ENCODE peak calls at places on chromosome 3, in eight cellular contexts. L, H, B, Q, W, U, N and D are unnamed samples. For H3K27me3, the result is how much of the 10 kb centered on the place peaks cover.

GRCh38 chr3:127584734-127585133 is 5.8 kb downstream of the TPRA1 start:
- DNase-seq in L (no peak), H (no peak), B (no peak), Q (no peak), W (no peak), U (no peak), N (no peak), D (no peak)

GRCh38 chr3:150239764-150240163 is 168.3 kb upstream of the TSC22D2 start:
- DNase-seq in L (no peak), H (no peak), B (no peak), Q (no peak), W (no peak), U (no peak), N (no peak), D (no peak)

GRCh38 chr3:110126065-110126464 is 788.7 kb upstream of the DPPA4 start:
- DNase-seq in L (peak), H (no peak), B (no peak), Q (no peak), W (no peak), U (peak), N (no peak), D (no peak)

GRCh38 chr3:8625991-8626390 is 18.6 kb downstream of the SSUH2 start:
- DNase-seq in L (no peak), H (no peak), B (no peak), Q (no peak), W (no peak), U (peak), N (no peak), D (no peak)

GRCh38 chr3:10917176-10917575 is 75.4 kb upstream of the SLC6A1 start:
- DNase-seq in L (peak), H (no peak), B (no peak), Q (no peak), W (no peak), U (no peak), N (no peak), D (no peak)

GRCh38 chr3:10601131-10601856 is 95.9 kb upstream of the ATP2B2 start:
- DNase-seq in L (no peak), H (no peak), B (peak), Q (no peak), W (no peak), U (no peak), N (no peak), D (no peak)

GRCh38 chr3:180306691-180307090 is 270.0 kb upstream of the PEX5L start:
- DNase-seq in L (peak), H (no peak), B (no peak), Q (no peak), W (no peak), U (peak), N (no peak), D (no peak)

GRCh38 chr3:78994174-78995027 is 773.4 kb downstream of the ROBO1 start:
- DNase-seq in L (no peak), H (no peak), B (no peak), Q (no peak), W (no peak), U (peak), N (no peak), D (no peak)

GRCh38 chr3:46712191-46713047 is 5.2 kb downstream of the PRSS50 start:
- DNase-seq in L (no peak), H (no peak), B (no peak), Q (no peak), W (peak), U (no peak), N (no peak), D (no peak)

GRCh38 chr3:194472290-194472920 is 14.4 kb downstream of the ATP13A3 start:
- DNase-seq in L (peak), H (no peak), B (no peak), Q (no peak), W (no peak), U (peak), N (peak), D (no peak)

GRCh38 chr3:187382609-187383151 is 14.5 kb downstream of the RTP4 start:
- DNase-seq in L (no peak), H (no peak), B (no peak), Q (no peak), W (no peak), U (peak), N (no peak), D (no peak)

GRCh38 chr3:25151497-25151896 is 276.6 kb upstream of the RARB start:
- DNase-seq in L (peak), H (no peak), B (no peak), Q (no peak), W (no peak), U (no peak), N (no peak), D (no peak)

GRCh38 chr3:50495609-50496423 is 7.6 kb downstream of the CACNA2D2 start:
- DNase-seq in L (no peak), H (no peak), B (no peak), Q (no peak), W (no peak), U (no peak), N (no peak), D (no peak)

GRCh38 chr3:129312671-129313414 is 34.2 kb downstream of the HMCES start:
- DNase-seq in L (no peak), H (no peak), B (no peak), Q (no peak), W (no peak), U (peak), N (no peak), D (no peak)

GRCh38 chr3:154666542-154666941 is 236.6 kb upstream of the GPR149 start:
- DNase-seq in L (no peak), H (no peak), B (no peak), Q (no peak), W (no peak), U (no peak), N (no peak), D (no peak)

GRCh38 chr3:188672840-188673239 is 498.9 kb upstream of the TPRG1 start:
- DNase-seq in L (no peak), H (no peak), B (no peak), Q (no peak), W (no peak), U (no peak), N (no peak), D (no peak)

GRCh38 chr3:35829499-35829898 is 190.2 kb downstream of the ARPP21 start:
- DNase-seq in L (peak), H (no peak), B (no peak), Q (no peak), W (no peak), U (no peak), N (no peak), D (no peak)

GRCh38 chr3:120203016-120203415 is 82.0 kb downstream of the GPR156 start:
- DNase-seq in L (peak), H (no peak), B (peak), Q (no peak), W (no peak), U (peak), N (no peak), D (peak)

GRCh38 chr3:61903931-61904657 is 342.7 kb downstream of the PTPRG start:
- DNase-seq in L (peak), H (no peak), B (peak), Q (no peak), W (no peak), U (peak), N (no peak), D (no peak)

GRCh38 chr3:68972358-68972979 is 40.1 kb upstream of the TAFA4 start:
- DNase-seq in L (peak), H (peak), B (peak), Q (no peak), W (peak), U (peak), N (peak), D (no peak)

GRCh38 chr3:116927918-116928317 is 218.3 kb downstream of the TUSC7 start:
- DNase-seq in L (no peak), H (no peak), B (no peak), Q (no peak), W (no peak), U (no peak), N (no peak), D (no peak)

GRCh38 chr3:14256561-14257342 is 78.1 kb downstream of the LSM3 start:
- DNase-seq in L (peak), H (no peak), B (no peak), Q (no peak), W (no peak), U (no peak), N (no peak), D (no peak)

GRCh38 chr3:127690106-127690505 is 17.4 kb downstream of the ABTB1 start:
- DNase-seq in L (peak), H (no peak), B (no peak), Q (no peak), W (peak), U (peak), N (peak), D (peak)

GRCh38 chr3:8371085-8371551 is 130.5 kb upstream of the LMCD1 start:
- DNase-seq in L (peak), H (no peak), B (no peak), Q (no peak), W (no peak), U (peak), N (no peak), D (peak)

GRCh38 chr3:114377426-114377825 is 83.6 kb downstream of the TIGIT start:
- DNase-seq in L (no peak), H (no peak), B (no peak), Q (no peak), W (no peak), U (no peak), N (no peak), D (no peak)

GRCh38 chr3:49984424-49984823 is 44.5 kb downstream of the RBM6 start:
- DNase-seq in L (no peak), H (no peak), B (no peak), Q (no peak), W (no peak), U (no peak), N (no peak), D (no peak)

GRCh38 chr3:133444071-133444774 is 44.4 kb downstream of the BFSP2 start:
- DNase-seq in L (peak), H (no peak), B (no peak), Q (no peak), W (no peak), U (peak), N (no peak), D (no peak)

GRCh38 chr3:142014005-142014404 is 135.3 kb downstream of the TFDP2 start:
- DNase-seq in L (no peak), H (no peak), B (no peak), Q (no peak), W (no peak), U (no peak), N (no peak), D (no peak)

GRCh38 chr3:79968418-79968817 is 200.6 kb upstream of the ROBO1 start:
- DNase-seq in L (no peak), H (no peak), B (no peak), Q (no peak), W (no peak), U (no peak), N (no peak), D (no peak)

GRCh38 chr3:171088984-171089754 is 62.6 kb upstream of the SLC2A2 start:
- DNase-seq in L (peak), H (no peak), B (no peak), Q (no peak), W (no peak), U (peak), N (no peak), D (peak)

GRCh38 chr3:47984089-47984759 is 32.0 kb downstream of the MAP4 start:
- DNase-seq in L (peak), H (no peak), B (no peak), Q (no peak), W (peak), U (peak), N (no peak), D (peak)

DNA sequence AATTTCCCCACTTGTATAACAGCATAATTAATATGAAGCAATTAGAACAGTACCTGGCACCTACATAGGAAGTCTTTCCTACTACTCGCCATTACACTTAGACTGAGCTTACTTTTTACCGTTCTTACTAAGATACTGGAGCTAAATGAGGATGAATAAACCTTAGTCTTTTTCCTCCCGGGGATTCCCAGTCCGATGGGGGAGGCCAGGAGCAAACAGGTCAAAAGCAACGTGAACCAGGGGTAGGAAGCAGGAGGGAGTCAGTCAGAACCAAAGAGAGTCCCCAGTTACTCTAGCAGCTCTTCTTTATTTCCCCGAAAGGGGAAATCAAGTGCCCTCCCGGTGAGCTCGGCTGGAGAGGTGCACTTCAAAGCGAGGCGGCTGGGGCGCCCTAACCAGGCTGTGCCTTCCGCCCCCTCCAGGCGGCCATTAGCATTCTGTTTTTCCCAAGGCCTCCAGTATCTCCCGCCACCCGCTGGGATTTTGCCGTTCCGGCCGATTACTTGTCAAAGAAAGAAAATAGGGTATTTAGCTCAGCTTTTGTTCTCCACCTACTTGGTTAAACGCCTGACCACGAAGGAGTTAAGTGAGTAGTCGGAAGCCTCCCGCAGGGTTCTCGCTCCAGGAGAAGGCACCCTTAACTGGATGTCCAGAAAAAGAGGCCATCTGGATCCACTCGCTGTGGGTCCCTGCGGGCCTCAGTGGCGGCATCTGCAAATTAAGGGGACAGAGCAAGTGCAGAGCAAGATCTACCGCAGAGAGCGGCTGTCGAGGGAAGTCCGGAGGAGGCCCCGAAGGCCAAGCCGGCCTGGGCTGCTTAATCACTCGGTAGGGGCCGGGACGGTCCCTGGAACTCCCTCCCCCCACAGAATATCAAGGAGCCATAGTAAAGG is 6.3 kb upstream of the EOMES start:
- DNase-seq in L (no peak), H (no peak), B (no peak), Q (no peak), W (no peak), U (no peak), N (peak), D (no peak)
- H3K27me3 ChIP-seq in L (half or more), H (half or more), B (under half), Q (half or more), W (under half), U (half or more), N (half or more), D (half or more)

DNA sequence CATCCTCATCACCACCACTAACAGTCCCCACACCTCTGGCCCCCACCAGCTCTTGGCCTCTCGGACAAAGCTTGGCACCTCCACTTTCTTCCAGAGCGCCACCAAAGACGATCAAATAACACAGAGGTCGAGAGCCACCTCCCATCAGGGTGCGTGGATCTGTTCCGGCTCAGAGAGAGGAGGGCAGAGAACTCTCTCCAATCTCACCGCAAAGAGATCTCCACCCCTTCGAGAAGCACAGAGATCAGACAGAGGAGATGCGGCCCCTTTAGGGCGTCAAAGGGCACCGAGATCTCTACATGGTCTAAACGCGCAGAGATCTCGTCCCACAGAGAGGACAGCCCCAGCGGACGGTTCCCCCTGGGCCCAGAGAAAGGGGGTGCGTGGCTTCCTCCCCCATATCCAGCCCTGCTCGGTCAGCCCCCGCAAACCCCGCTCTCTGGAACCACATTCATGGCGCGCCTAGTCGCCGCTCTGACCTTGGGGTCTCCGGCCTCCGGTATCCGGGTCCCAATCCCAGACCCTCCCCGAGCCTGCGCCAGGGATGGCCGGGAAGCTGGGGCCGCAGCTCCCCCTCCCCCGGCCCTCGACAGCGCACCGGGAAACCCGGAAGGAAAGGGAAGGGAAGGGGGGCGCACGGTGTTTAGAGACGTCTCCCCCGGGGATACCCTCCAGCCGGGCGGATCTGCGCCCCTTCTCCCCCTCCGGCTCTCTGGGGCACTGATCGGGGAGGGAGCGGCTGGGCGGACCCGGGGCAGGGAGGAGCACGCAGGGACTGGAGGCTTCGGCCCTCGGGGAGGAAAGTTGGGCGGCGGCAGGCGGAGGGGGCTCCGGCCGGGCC is 608 bp downstream of the SCN5A start:
- DNase-seq in L (no peak), H (no peak), B (peak), Q (no peak), W (no peak), U (no peak), N (no peak), D (no peak)
- H3K27me3 ChIP-seq in L (under half), H (under half), B (under half), Q (under half), W (under half), U (under half), N (half or more), D (under half)

DNA sequence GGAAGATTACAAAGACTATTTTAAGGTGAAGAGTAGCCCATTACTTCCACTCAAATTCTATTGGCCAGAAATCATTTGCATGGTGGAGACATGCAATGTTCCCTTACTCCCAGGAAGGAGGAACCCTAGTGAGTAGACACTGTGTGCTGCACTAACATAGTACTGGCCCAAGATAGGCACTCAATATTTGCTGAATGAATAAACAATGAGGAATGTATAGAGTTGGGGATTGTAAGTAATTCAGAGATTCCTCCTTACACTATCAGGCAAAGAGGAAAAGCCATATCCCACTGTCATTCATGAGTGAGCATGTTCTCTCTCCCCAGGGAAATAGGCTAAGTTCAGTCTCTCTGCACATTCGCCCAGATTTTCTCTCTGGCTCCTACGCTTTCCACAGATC is 154.8 kb upstream of the WNT5A start:
- DNase-seq in L (no peak), H (no peak), B (no peak), Q (no peak), W (no peak), U (no peak), N (no peak), D (no peak)
- H3K27me3 ChIP-seq in L (under half), H (under half), B (under half), Q (under half), W (under half), U (under half), N (under half), D (under half)

GRCh38 chr3:124117486-124117885 is 125.6 kb upstream of the ROPN1 start:
- DNase-seq in L (peak), H (no peak), B (no peak), Q (no peak), W (peak), U (peak), N (no peak), D (no peak)
- H3K27me3 ChIP-seq in L (under half), H (under half), B (under half), Q (under half), W (under half), U (under half), N (under half), D (under half)

GRCh38 chr3:65986285-65986684 is 52.4 kb downstream of the MAGI1 start:
- DNase-seq in L (no peak), H (no peak), B (no peak), Q (no peak), W (no peak), U (no peak), N (no peak), D (no peak)
- H3K27me3 ChIP-seq in L (under half), H (under half), B (under half), Q (under half), W (under half), U (under half), N (under half), D (under half)

GRCh38 chr3:198107840-198108734 is 148.1 kb downstream of the LMLN start:
- DNase-seq in L (no peak), H (no peak), B (no peak), Q (no peak), W (no peak), U (peak), N (no peak), D (no peak)
- H3K27me3 ChIP-seq in L (under half), H (under half), B (under half), Q (under half), W (under half), U (under half), N (under half), D (under half)

GRCh38 chr3:169659096-169659521 is 4.4 kb downstream of the MECOM start:
- DNase-seq in L (peak), H (no peak), B (no peak), Q (no peak), W (peak), U (no peak), N (no peak), D (no peak)
- H3K27me3 ChIP-seq in L (under half), H (half or more), B (under half), Q (half or more), W (under half), U (under half), N (half or more), D (under half)